ENCODE peak calls at places on chromosomes 2 and 18, in six cellular contexts. E is K562, D is tibial nerve, H is GM12878, W is transverse colon, N is ovary. T is an unnamed sample. For H3K4me1, the result is how much of the 10 kb centered on the place peaks cover.

GRCh38 chr2:150974223-150974622 is 287.4 kb downstream of the RBM43 start:
- DNase-seq in W (no peak), N (no peak), E (no peak), D (no peak), H (no peak), T (no peak)

GRCh38 chr2:122643725-122644329 is 888.4 kb downstream of the TSN start:
- DNase-seq in D (no peak), E (no peak), W (no peak), H (no peak), N (no peak), T (no peak)

GRCh38 chr18:46886893-46887292 is 30.4 kb downstream of the PIAS2 start:
- DNase-seq in N (no peak), W (no peak), D (no peak), E (no peak), H (no peak), T (no peak)

GRCh38 chr2:30653847-30654246 is 153.4 kb downstream of the CAPN13 start:
- DNase-seq in E (no peak), H (no peak), N (no peak), D (no peak), W (no peak), T (no peak)

GRCh38 chr2:41337956-41338355 is 709.9 kb upstream of the PKDCC start:
- DNase-seq in E (no peak), W (no peak), N (no peak), H (no peak), D (no peak), T (no peak)

GRCh38 chr2:149047118-149047517 is 8.6 kb downstream of the LYPD6B start:
- DNase-seq in N (no peak), E (no peak), D (no peak), H (no peak), W (no peak), T (no peak)

GRCh38 chr2:191607101-191607500 is 70.8 kb upstream of the NABP1 start:
- DNase-seq in E (no peak), H (no peak), W (no peak), D (no peak), N (no peak), T (no peak)

GRCh38 chr18:77528877-77529276 is 279.2 kb downstream of the GALR1 start:
- DNase-seq in D (no peak), E (no peak), W (no peak), N (no peak), H (no peak), T (no peak)

GRCh38 chr2:141968377-141968920 is 162.4 kb downstream of the LRP1B start:
- DNase-seq in E (no peak), W (no peak), D (no peak), N (no peak), H (no peak), T (no peak)

GRCh38 chr18:8895987-8896619 is 190.7 kb downstream of the MTCL1 start:
- DNase-seq in E (no peak), N (no peak), W (no peak), H (no peak), D (no peak), T (no peak)

GRCh38 chr2:189592353-189592984 is 11.9 kb upstream of the SLC40A1 start:
- DNase-seq in H (no peak), W (no peak), D (no peak), E (no peak), N (no peak), T (no peak)

GRCh38 chr2:179165356-179166000 is 99.2 kb downstream of the SESTD1 start:
- DNase-seq in N (no peak), E (no peak), W (no peak), H (no peak), D (no peak), T (no peak)

GRCh38 chr2:64688909-64689308 is 35.2 kb upstream of the SERTAD2 start:
- DNase-seq in E (no peak), W (no peak), N (no peak), H (no peak), D (no peak), T (no peak)

GRCh38 chr2:12032421-12032820 is 286.0 kb downstream of the LPIN1 start:
- DNase-seq in H (peak), N (no peak), E (no peak), W (no peak), D (no peak), T (no peak)

GRCh38 chr18:12458761-12459160 is 51.0 kb downstream of the PRELID3A start:
- DNase-seq in E (no peak), N (no peak), W (no peak), H (no peak), D (no peak), T (no peak)

GRCh38 chr2:201781583-201782051 is 884 bp upstream of the ALS2 start:
- DNase-seq in N (no peak), E (no peak), W (no peak), D (no peak), H (no peak), T (no peak)

GRCh38 chr2:241569831-241570281 is 11.3 kb downstream of the BOK start:
- DNase-seq in N (no peak), D (no peak), H (no peak), W (no peak), E (no peak), T (no peak)

GRCh38 chr2:214593723-214594122 is 182.9 kb downstream of the VWC2L start:
- DNase-seq in W (no peak), N (no peak), H (no peak), E (no peak), D (no peak), T (no peak)

GRCh38 chr2:205684871-205685313 is 2.6 kb downstream of the NRP2 start:
- DNase-seq in H (no peak), D (no peak), N (peak), W (no peak), E (no peak), T (peak)
- TF ChIP-seq EP300 in H (no peak), D (peak), N (no peak), W (no peak), E (no peak), T (no peak)

DNA sequence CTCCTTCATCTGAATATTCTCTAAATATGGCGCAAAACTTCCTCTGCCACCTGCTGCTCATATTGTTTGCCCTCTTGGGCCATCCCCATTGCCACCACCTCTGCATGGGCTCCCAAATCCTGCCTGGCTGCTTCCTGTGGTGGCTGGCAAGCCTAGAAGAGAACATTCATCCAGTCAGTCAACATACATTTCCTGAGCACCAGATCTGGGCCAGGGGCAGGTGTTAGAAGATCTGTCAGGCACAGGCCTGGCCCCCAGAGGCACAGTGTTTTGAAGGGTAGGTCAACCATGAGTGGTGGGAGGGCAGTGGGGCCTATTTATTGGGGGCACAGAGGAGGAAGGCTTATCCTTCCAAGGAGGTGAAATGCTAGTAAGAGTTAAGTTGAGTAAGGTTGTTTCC is 73.2 kb downstream of the TMEM247 start:
- DNase-seq in H (no peak), W (no peak), E (no peak), D (no peak), N (no peak), T (no peak)
- H3K4me1 ChIP-seq in H (under half), W (under half), E (under half), D (under half), N (under half), T (half or more)

GRCh38 chr2:228115-228514 is 35.7 kb downstream of the SH3YL1 start:
- DNase-seq in N (no peak), D (no peak), E (no peak), W (no peak), H (no peak), T (no peak)
- TF ChIP-seq EP300 in N (no peak), D (no peak), E (no peak), W (no peak), H (no peak), T (no peak)

GRCh38 chr18:48834421-48835011 is 116.2 kb downstream of the SMAD7 start:
- DNase-seq in W (peak), D (no peak), H (peak), N (no peak), E (no peak), T (no peak)

GRCh38 chr18:48835745-48836191 is 115.0 kb downstream of the SMAD7 start:
- DNase-seq in E (no peak), D (no peak), W (no peak), N (no peak), H (no peak), T (no peak)

GRCh38 chr18:48832961-48833700 is 117.6 kb downstream of the SMAD7 start:
- DNase-seq in D (no peak), N (no peak), W (peak), E (no peak), H (no peak), T (no peak)

GRCh38 chr18:48835119-48835518 is 115.6 kb downstream of the SMAD7 start:
- DNase-seq in E (no peak), H (no peak), N (no peak), W (no peak), D (no peak), T (no peak)

GRCh38 chr18:48833701-48834394 is 116.9 kb downstream of the SMAD7 start:
- DNase-seq in E (no peak), W (peak), H (no peak), D (no peak), N (no peak), T (no peak)
- H3K4me1 ChIP-seq in E (under half), W (under half), H (under half), D (under half), N (under half), T (under half)

GRCh38 chr2:239610457-239611221 is 209.8 kb upstream of the HDAC4 start:
- DNase-seq in W (no peak), N (no peak), H (no peak), D (no peak), E (no peak), T (no peak)

GRCh38 chr2:239609583-239610310 is 208.9 kb upstream of the HDAC4 start:
- DNase-seq in H (no peak), W (no peak), E (no peak), D (no peak), N (no peak), T (no peak)

GRCh38 chr2:239609162-239609561 is 208.3 kb upstream of the HDAC4 start:
- DNase-seq in E (no peak), D (no peak), W (no peak), N (no peak), H (no peak), T (no peak)

GRCh38 chr2:239611222-239611795 is 210.5 kb upstream of the HDAC4 start:
- DNase-seq in D (no peak), E (no peak), W (no peak), N (no peak), H (no peak), T (no peak)

DNA sequence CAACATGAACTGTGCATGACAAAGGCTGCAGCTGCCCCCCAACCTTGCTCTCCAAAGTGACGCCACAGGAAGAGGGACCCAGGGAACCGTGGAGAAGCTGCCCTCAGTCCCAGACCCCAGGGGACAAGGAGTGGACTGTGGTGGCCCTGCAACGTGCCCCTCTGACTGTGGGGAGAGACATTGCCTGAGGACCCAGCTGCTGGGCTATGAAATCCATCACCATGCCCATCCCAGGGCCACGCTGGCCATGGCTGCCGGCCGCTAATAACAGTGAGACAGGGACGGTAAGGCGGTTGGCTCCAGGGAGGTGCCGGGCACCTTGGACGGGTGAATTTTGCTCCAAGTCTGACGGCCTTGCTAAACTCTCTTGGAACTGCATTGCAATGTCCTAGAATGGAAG is 211.3 kb upstream of the HDAC4 start:
- DNase-seq in E (no peak), D (no peak), N (no peak), W (no peak), H (no peak), T (no peak)
- TF ChIP-seq EP300 in E (no peak), D (no peak), N (no peak), W (no peak), H (no peak), T (no peak)

GRCh38 chr2:211354481-211354880 is 798.1 kb downstream of the CPS1 start:
- DNase-seq in W (no peak), N (no peak), H (no peak), D (no peak), E (no peak), T (no peak)

GRCh38 chr2:211364911-211365310 is 808.5 kb downstream of the CPS1 start:
- DNase-seq in D (no peak), H (no peak), N (no peak), E (no peak), W (no peak), T (no peak)

GRCh38 chr2:211361383-211361782 is 805.0 kb downstream of the CPS1 start:
- DNase-seq in D (no peak), W (no peak), E (no peak), H (no peak), N (no peak), T (no peak)

GRCh38 chr2:211359353-211359752 is 803.0 kb downstream of the CPS1 start:
- DNase-seq in D (no peak), E (no peak), H (no peak), W (no peak), N (no peak), T (no peak)
- H3K4me1 ChIP-seq in D (under half), E (under half), H (under half), W (under half), N (under half), T (under half)

DNA sequence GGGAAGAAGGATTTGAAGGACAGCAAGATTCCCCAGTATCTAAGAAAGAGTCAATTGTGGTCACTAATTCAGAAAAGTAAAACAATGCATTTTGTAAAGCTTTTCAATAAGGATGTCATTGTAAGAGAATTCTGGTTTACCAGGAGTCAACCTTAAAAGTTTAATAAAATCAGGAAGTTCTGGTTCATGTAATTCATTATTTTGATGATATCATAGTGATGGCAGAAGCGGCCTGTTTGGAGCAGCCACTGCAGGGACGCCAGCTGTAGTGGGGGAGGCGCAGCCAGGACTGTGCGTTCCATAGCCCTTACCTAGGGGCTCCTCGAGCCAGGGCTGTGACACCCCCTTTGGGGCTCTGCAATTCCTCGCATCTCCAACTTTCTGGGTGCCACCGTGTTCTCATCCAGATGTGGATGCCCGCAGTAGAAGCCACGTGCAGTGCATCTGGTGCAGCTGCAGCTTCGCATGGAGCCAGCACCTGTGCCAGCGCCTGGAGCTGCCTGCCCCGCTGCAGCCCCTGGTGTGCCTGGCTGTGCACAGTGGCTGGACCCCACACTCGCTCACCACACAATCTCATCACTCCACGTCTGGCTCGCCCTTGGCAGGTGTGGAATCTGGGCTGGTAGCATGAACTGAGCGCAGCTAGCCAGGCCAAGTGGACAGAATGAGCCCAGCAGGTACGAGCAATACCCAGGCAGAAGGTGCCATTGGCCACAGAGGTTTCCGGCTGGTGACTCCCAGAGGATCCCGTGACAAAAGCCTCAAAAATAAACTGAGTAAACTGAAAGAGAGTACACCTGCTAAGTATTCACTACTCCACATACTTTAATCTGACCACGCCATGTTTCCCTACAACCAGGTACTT is 37.4 kb downstream of the RNF152 start:
- DNase-seq in E (no peak), H (no peak), W (no peak), D (no peak), N (no peak), T (no peak)
- TF ChIP-seq EP300 in E (no peak), H (no peak), W (no peak), D (no peak), N (no peak), T (no peak)

DNA sequence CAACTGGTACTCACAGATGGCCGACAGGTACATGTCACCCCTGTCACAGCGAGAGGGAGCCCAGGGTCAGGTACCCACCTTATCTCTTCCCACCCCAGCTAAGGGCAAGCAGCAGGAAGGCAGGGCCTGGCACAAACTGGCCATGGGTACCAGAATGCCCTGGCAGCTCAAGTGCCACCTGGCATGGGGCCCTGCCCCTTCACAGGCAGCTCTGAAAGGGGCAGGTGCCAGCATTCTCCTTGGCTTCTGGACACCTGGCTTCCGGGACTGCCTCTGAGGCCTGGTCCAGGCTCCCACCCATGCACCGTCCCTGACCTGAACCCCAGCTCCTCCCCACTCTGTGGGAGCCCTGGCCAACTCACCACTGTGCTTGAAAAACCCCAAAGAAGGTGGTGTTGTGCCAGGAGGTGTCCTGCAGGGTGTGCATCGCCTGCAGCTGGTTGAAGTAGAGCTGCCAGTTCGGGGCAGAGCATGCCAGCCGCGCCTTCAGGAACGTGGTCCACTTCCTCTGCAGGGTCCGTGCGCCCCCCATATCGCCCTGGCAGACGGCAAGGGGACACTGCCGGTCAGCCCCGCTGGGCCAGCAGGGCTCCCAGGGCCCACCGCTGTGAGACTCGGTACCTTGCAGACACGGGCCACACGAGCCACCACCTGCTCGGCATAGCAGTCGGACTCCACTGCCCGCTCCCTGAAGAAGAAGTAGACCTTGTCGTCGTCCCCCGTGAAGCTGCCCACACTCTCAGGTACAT is 5.4 kb downstream of the SEMA4C start:
- DNase-seq in N (no peak), H (no peak), E (no peak), D (no peak), W (no peak), T (no peak)
- H3K4me1 ChIP-seq in N (under half), H (under half), E (under half), D (under half), W (under half), T (half or more)

DNA sequence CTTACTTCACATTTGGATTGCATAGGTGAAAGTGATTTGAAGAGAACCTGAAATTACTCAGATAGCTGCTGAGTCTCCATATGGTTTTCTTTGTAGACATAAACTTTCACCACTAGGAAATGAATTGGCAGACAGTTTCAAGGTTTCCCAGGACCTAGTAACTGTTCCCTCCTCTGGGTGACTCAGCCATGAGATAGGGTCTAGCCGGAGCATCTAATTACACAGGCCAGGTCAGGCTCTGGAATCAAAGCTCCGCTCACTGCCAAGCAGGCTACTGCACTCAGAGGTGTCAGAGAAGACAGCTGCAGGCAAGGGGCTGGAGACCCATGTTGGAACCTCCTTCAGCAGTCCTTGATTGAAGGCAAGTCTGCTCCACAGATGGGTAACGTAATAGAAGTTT is 429.2 kb downstream of the TNS1 start:
- DNase-seq in W (no peak), D (no peak), E (no peak), H (no peak), N (no peak), T (no peak)
- TF ChIP-seq EP300 in W (no peak), D (no peak), E (no peak), H (no peak), N (no peak), T (no peak)

DNA sequence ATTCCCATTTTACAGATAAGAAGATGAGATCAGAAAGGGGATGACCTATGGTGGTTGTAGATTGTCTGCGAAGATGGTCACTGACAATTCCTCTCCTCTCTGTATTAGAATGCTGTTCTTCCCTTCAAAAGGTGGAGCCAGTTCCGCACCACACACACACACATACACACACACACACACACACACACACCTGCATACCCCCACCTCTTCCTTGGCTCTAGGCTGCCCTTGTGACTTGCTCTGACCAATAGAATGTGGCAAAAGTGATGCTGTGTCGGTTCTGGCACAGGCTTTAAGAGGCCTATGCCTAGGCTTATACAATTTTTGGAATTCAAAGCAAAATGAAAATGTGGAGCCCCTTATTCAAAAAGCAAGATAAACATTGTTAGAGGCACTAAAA is 88.0 kb downstream of the ZFP36L2 start:
- DNase-seq in E (no peak), D (no peak), W (no peak), H (no peak), N (no peak), T (no peak)
- H3K4me1 ChIP-seq in E (under half), D (under half), W (under half), H (under half), N (under half), T (under half)

T was measured in esophagus muscularis mucosa.